ENCODE peak calls at places on chromosome 21, in eight cellular contexts. One of them, this sample, is unnamed.

GRCh38 chr21:42980959-42981523 is 6.7 kb downstream of the PKNOX1 start:
- DNase-seq in occipital lobe: no peak
- DNase-seq in activated naive CD8-positive, alpha-beta T cell treated with anti-CD3 and anti-CD28 coated beads, Interleukin-2, amount 50 U/mL, for 24 hours: no peak
- DNase-seq in activated effector memory CD4-positive, alpha-beta T cell treated with Interleukin-2 at 50 U/mL for 16 hours: no peak
- DNase-seq in putamen: no peak
- DNase-seq in NCI-H1930: no peak
- DNase-seq in progenitor cell of endocrine pancreas: no peak
- DNase-seq in GDM1: no peak
- DNase-seq in this sample: no peak

GRCh38 chr21:37219766-37220432 is 47.2 kb downstream of the VPS26C start:
- DNase-seq in GDM1: no peak
- DNase-seq in progenitor cell of endocrine pancreas: no peak
- DNase-seq in NCI-H1930: no peak
- DNase-seq in occipital lobe: no peak
- DNase-seq in activated naive CD8-positive, alpha-beta T cell treated with anti-CD3 and anti-CD28 coated beads, Interleukin-2, amount 50 U/mL, for 24 hours: no peak
- DNase-seq in putamen: no peak
- DNase-seq in activated effector memory CD4-positive, alpha-beta T cell treated with Interleukin-2 at 50 U/mL for 16 hours: no peak
- DNase-seq in this sample: no peak

GRCh38 chr21:40615503-40616376 is 231.2 kb downstream of the DSCAM start:
- DNase-seq in activated naive CD8-positive, alpha-beta T cell treated with anti-CD3 and anti-CD28 coated beads, Interleukin-2, amount 50 U/mL, for 24 hours: no peak
- DNase-seq in activated effector memory CD4-positive, alpha-beta T cell treated with Interleukin-2 at 50 U/mL for 16 hours: no peak
- DNase-seq in GDM1: no peak
- DNase-seq in progenitor cell of endocrine pancreas: no peak
- DNase-seq in NCI-H1930: no peak
- DNase-seq in putamen: no peak
- DNase-seq in occipital lobe: no peak
- DNase-seq in this sample: no peak

GRCh38 chr21:41631564-41632461 is 123.9 kb upstream of the TMPRSS2 start:
- DNase-seq in GDM1: no peak
- DNase-seq in NCI-H1930: no peak
- DNase-seq in activated naive CD8-positive, alpha-beta T cell treated with anti-CD3 and anti-CD28 coated beads, Interleukin-2, amount 50 U/mL, for 24 hours: no peak
- DNase-seq in occipital lobe: no peak
- DNase-seq in activated effector memory CD4-positive, alpha-beta T cell treated with Interleukin-2 at 50 U/mL for 16 hours: no peak
- DNase-seq in progenitor cell of endocrine pancreas: no peak
- DNase-seq in putamen: no peak
- DNase-seq in this sample: no peak

GRCh38 chr21:37565530-37566223 is 199.1 kb downstream of the DYRK1A start:
- DNase-seq in progenitor cell of endocrine pancreas: no peak
- DNase-seq in occipital lobe: no peak
- DNase-seq in GDM1: no peak
- DNase-seq in activated naive CD8-positive, alpha-beta T cell treated with anti-CD3 and anti-CD28 coated beads, Interleukin-2, amount 50 U/mL, for 24 hours: no peak
- DNase-seq in putamen: no peak
- DNase-seq in activated effector memory CD4-positive, alpha-beta T cell treated with Interleukin-2 at 50 U/mL for 16 hours: no peak
- DNase-seq in NCI-H1930: no peak
- DNase-seq in this sample: no peak

GRCh38 chr21:35234725-35235124 is 185.6 kb upstream of the RUNX1 start:
- DNase-seq in activated naive CD8-positive, alpha-beta T cell treated with anti-CD3 and anti-CD28 coated beads, Interleukin-2, amount 50 U/mL, for 24 hours: no peak
- DNase-seq in GDM1: peak
- DNase-seq in NCI-H1930: no peak
- DNase-seq in progenitor cell of endocrine pancreas: no peak
- DNase-seq in occipital lobe: no peak
- DNase-seq in putamen: no peak
- DNase-seq in activated effector memory CD4-positive, alpha-beta T cell treated with Interleukin-2 at 50 U/mL for 16 hours: no peak
- DNase-seq in this sample: no peak

GRCh38 chr21:41141031-41141457 is 26.9 kb upstream of the BACE2 start:
- DNase-seq in NCI-H1930: no peak
- DNase-seq in GDM1: no peak
- DNase-seq in putamen: no peak
- DNase-seq in progenitor cell of endocrine pancreas: no peak
- DNase-seq in activated effector memory CD4-positive, alpha-beta T cell treated with Interleukin-2 at 50 U/mL for 16 hours: no peak
- DNase-seq in occipital lobe: no peak
- DNase-seq in activated naive CD8-positive, alpha-beta T cell treated with anti-CD3 and anti-CD28 coated beads, Interleukin-2, amount 50 U/mL, for 24 hours: no peak
- DNase-seq in this sample: no peak

GRCh38 chr21:41164052-41164451 is 3.9 kb upstream of the BACE2 start:
- DNase-seq in activated naive CD8-positive, alpha-beta T cell treated with anti-CD3 and anti-CD28 coated beads, Interleukin-2, amount 50 U/mL, for 24 hours: no peak
- DNase-seq in progenitor cell of endocrine pancreas: no peak
- DNase-seq in putamen: no peak
- DNase-seq in GDM1: no peak
- DNase-seq in activated effector memory CD4-positive, alpha-beta T cell treated with Interleukin-2 at 50 U/mL for 16 hours: no peak
- DNase-seq in occipital lobe: no peak
- DNase-seq in NCI-H1930: no peak
- DNase-seq in this sample: no peak

GRCh38 chr21:44703731-44704635 is 7.0 kb downstream of the KRTAP10-12 start:
- DNase-seq in activated effector memory CD4-positive, alpha-beta T cell treated with Interleukin-2 at 50 U/mL for 16 hours: no peak
- DNase-seq in putamen: no peak
- DNase-seq in activated naive CD8-positive, alpha-beta T cell treated with anti-CD3 and anti-CD28 coated beads, Interleukin-2, amount 50 U/mL, for 24 hours: no peak
- DNase-seq in NCI-H1930: no peak
- DNase-seq in progenitor cell of endocrine pancreas: no peak
- DNase-seq in occipital lobe: no peak
- DNase-seq in GDM1: no peak
- DNase-seq in this sample: no peak

GRCh38 chr21:41605934-41606285 is 98.0 kb upstream of the TMPRSS2 start:
- DNase-seq in NCI-H1930: no peak
- DNase-seq in GDM1: no peak
- DNase-seq in activated effector memory CD4-positive, alpha-beta T cell treated with Interleukin-2 at 50 U/mL for 16 hours: no peak
- DNase-seq in occipital lobe: no peak
- DNase-seq in putamen: no peak
- DNase-seq in progenitor cell of endocrine pancreas: no peak
- DNase-seq in activated naive CD8-positive, alpha-beta T cell treated with anti-CD3 and anti-CD28 coated beads, Interleukin-2, amount 50 U/mL, for 24 hours: no peak
- DNase-seq in this sample: no peak

GRCh38 chr21:23463365-23463764 is 2143.9 kb downstream of the MRPL39 start:
- DNase-seq in occipital lobe: no peak
- DNase-seq in activated naive CD8-positive, alpha-beta T cell treated with anti-CD3 and anti-CD28 coated beads, Interleukin-2, amount 50 U/mL, for 24 hours: no peak
- DNase-seq in putamen: no peak
- DNase-seq in progenitor cell of endocrine pancreas: no peak
- DNase-seq in NCI-H1930: no peak
- DNase-seq in activated effector memory CD4-positive, alpha-beta T cell treated with Interleukin-2 at 50 U/mL for 16 hours: no peak
- DNase-seq in GDM1: no peak
- DNase-seq in this sample: no peak

GRCh38 chr21:27703806-27704205 is 736.9 kb upstream of the ADAMTS5 start:
- DNase-seq in occipital lobe: no peak
- DNase-seq in NCI-H1930: no peak
- DNase-seq in progenitor cell of endocrine pancreas: no peak
- DNase-seq in activated effector memory CD4-positive, alpha-beta T cell treated with Interleukin-2 at 50 U/mL for 16 hours: no peak
- DNase-seq in GDM1: no peak
- DNase-seq in activated naive CD8-positive, alpha-beta T cell treated with anti-CD3 and anti-CD28 coated beads, Interleukin-2, amount 50 U/mL, for 24 hours: no peak
- DNase-seq in putamen: no peak
- DNase-seq in this sample: no peak

GRCh38 chr21:42525228-42525604 is 11.6 kb downstream of the SLC37A1 start:
- DNase-seq in activated naive CD8-positive, alpha-beta T cell treated with anti-CD3 and anti-CD28 coated beads, Interleukin-2, amount 50 U/mL, for 24 hours: no peak
- DNase-seq in activated effector memory CD4-positive, alpha-beta T cell treated with Interleukin-2 at 50 U/mL for 16 hours: no peak
- DNase-seq in progenitor cell of endocrine pancreas: no peak
- DNase-seq in GDM1: no peak
- DNase-seq in putamen: no peak
- DNase-seq in occipital lobe: no peak
- DNase-seq in NCI-H1930: no peak
- DNase-seq in this sample: no peak

This sample was measured in GM12892.